ENCODE peak calls at places on chromosome 14, in seven cellular contexts. I, Q, C, E, A, Z and N are unnamed samples.

GRCh38 chr14:67447033-67447381 is 35.0 kb upstream of the PLEK2 start:
- DNase-seq in I (no peak), Q (no peak), C (no peak), E (no peak), A (no peak), Z (no peak), N (no peak)

GRCh38 chr14:77761205-77761931 is 412 bp upstream of the SNW1 start:
- DNase-seq in I (peak; percentile 73), Q (peak; percentile 72), C (peak; percentile 93), E (peak; percentile 40), A (no peak), Z (peak; percentile 75), N (no peak)

GRCh38 chr14:79332504-79333197 is 878.7 kb downstream of the DIO2 start:
- DNase-seq in I (no peak), Q (peak; percentile 39), C (no peak), E (no peak), A (no peak), Z (no peak), N (no peak)

GRCh38 chr14:94062344-94062904 is 18.6 kb downstream of the DDX24 start:
- DNase-seq in I (no peak), Q (no peak), C (peak; percentile 55), E (no peak), A (no peak), Z (peak; percentile 17), N (no peak)

GRCh38 chr14:93045965-93046695 is 69.6 kb downstream of the ITPK1 start:
- DNase-seq in I (peak; percentile 66), Q (no peak), C (peak; percentile 71), E (no peak), A (no peak), Z (peak; percentile 55), N (no peak)

GRCh38 chr14:105153331-105153731 is 15.2 kb downstream of the JAG2 start:
- DNase-seq in I (no peak), Q (no peak), C (no peak), E (peak; percentile 52), A (no peak), Z (no peak), N (no peak)

GRCh38 chr14:26729851-26730250 is 132.0 kb upstream of the NOVA1 start:
- DNase-seq in I (peak; percentile 32), Q (no peak), C (peak; percentile 43), E (no peak), A (no peak), Z (no peak), N (no peak)

GRCh38 chr14:50943943-50944646 is at the start of gene PYGL:
- DNase-seq in I (peak; percentile 83), Q (peak; percentile 89), C (peak; percentile 53), E (peak; percentile 66), A (peak; percentile 92), Z (no peak), N (no peak)

GRCh38 chr14:76919811-76920571 is 93.8 kb downstream of the LRRC74A start:
- DNase-seq in I (peak; percentile 95), Q (peak; percentile 67), C (peak; percentile 56), E (peak; percentile 52), A (no peak), Z (no peak), N (peak; percentile 91)

GRCh38 chr14:65371784-65372183 is 40.7 kb upstream of the FUT8 start:
- DNase-seq in I (no peak), Q (no peak), C (no peak), E (no peak), A (no peak), Z (no peak), N (no peak)

GRCh38 chr14:46887144-46887543 is 235.6 kb upstream of the RPL10L start:
- DNase-seq in I (no peak), Q (no peak), C (no peak), E (no peak), A (no peak), Z (no peak), N (no peak)

GRCh38 chr14:90053044-90053443 is 8.8 kb upstream of the KCNK13 start:
- DNase-seq in I (no peak), Q (no peak), C (no peak), E (no peak), A (no peak), Z (peak; percentile 8), N (no peak)

GRCh38 chr14:88831285-88831684 is 6.8 kb downstream of the TTC8 start:
- DNase-seq in I (peak; percentile 69), Q (no peak), C (peak; percentile 81), E (no peak), A (no peak), Z (peak; percentile 52), N (no peak)

GRCh38 chr14:53929871-53930685 is 26.5 kb downstream of the BMP4 start:
- DNase-seq in I (no peak), Q (peak; percentile 90), C (no peak), E (no peak), A (no peak), Z (no peak), N (no peak)

GRCh38 chr14:104563742-104564615 is 15.6 kb upstream of the C14orf180 start:
- DNase-seq in I (peak; percentile 63), Q (peak; percentile 90), C (peak; percentile 43), E (peak; percentile 51), A (peak; percentile 85), Z (no peak), N (no peak)

GRCh38 chr14:91363776-91364523 is 53.7 kb downstream of the CCDC88C start:
- DNase-seq in I (no peak), Q (no peak), C (no peak), E (no peak), A (no peak), Z (no peak), N (no peak)

GRCh38 chr14:102805454-102805891 is 28.2 kb downstream of the TRAF3 start:
- DNase-seq in I (peak; percentile 51), Q (no peak), C (peak; percentile 51), E (no peak), A (no peak), Z (peak; percentile 10), N (no peak)

GRCh38 chr14:77113644-77114043 is 15.6 kb downstream of the CIPC start:
- DNase-seq in I (no peak), Q (no peak), C (no peak), E (no peak), A (peak; percentile 39), Z (no peak), N (no peak)

DNA sequence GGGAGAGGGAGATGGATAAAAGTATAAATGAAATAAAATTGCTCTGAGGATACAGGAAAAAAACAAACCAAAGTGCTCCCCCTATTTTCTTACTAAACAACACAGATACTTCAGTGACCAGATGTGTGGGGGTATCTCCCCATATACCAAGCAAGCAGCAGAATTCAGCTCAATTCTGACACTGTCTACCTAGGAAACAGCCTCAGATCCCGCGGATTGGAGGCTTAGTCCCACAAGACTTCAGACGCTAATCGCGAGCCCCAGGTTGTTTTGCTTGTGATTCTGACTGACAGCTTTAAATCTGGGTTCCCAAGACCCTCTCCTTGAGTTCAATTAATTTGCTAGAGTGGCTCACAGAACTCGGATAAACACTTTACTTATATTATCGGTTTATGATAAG is 17.3 kb downstream of the NFKBIA start:
- DNase-seq in I (no peak), Q (no peak), C (no peak), E (no peak), A (no peak), Z (no peak), N (no peak)
- TF ChIP-seq CTCF in I (no peak), Q (no peak), C (no peak), E (no peak), A (no peak), Z (no peak), N (no peak)

GRCh38 chr14:32382704-32383103 is 53.6 kb downstream of the AKAP6 start:
- DNase-seq in I (peak; percentile 26), Q (peak; percentile 36), C (peak; percentile 41), E (no peak), A (no peak), Z (no peak), N (no peak)
- TF ChIP-seq CTCF in I (peak; percentile 33), Q (peak; percentile 66), C (peak; percentile 63), E (no peak), A (no peak), Z (peak; percentile 68), N (peak; percentile 66)

DNA sequence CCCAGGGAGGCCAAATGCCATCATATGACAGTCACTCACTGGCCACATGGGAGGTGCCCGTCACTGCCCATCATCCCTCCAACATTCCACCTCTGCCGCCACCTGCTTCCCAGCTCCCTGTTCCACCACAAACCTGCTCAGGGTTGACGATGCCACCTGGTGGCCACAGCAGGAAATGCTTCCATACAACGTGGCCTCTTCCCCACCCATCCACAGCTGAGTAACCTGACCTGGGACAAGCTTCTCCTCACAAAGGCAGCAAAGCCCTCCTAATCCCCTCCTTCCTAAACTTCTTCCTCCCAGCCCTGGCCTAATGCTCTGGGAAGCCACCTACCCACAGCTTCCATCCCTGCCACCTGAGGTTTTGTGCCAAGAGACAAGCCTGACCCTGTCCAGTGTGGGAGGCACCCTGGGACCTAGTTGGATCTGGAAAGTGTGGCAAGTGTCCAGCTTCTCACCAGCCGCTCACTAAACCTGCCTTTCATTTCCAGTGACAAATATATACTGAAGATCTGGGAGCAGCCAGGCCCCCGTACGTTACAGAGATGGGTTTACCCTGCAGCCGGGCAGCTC is 4.3 kb downstream of the DEGS2 start:
- DNase-seq in I (peak; percentile 25), Q (peak; percentile 91), C (peak; percentile 47), E (no peak), A (no peak), Z (no peak), N (no peak)
- TF ChIP-seq CTCF in I (peak; percentile 57), Q (peak; percentile 98), C (peak; percentile 76), E (no peak), A (peak; percentile 58), Z (peak; percentile 67), N (peak; percentile 53)

GRCh38 chr14:85532981-85533820 is 3.3 kb downstream of the FLRT2 start:
- DNase-seq in I (peak; percentile 94), Q (peak; percentile 95), C (peak; percentile 91), E (peak; percentile 47), A (peak; percentile 66), Z (no peak), N (peak; percentile 87)

GRCh38 chr14:85532570-85532969 is 2.6 kb downstream of the FLRT2 start:
- DNase-seq in I (no peak), Q (no peak), C (no peak), E (no peak), A (no peak), Z (no peak), N (no peak)

GRCh38 chr14:85530626-85531025 is 682 bp downstream of the FLRT2 start:
- DNase-seq in I (no peak), Q (no peak), C (no peak), E (no peak), A (no peak), Z (no peak), N (no peak)

GRCh38 chr14:85531141-85531593 is 1.2 kb downstream of the FLRT2 start:
- DNase-seq in I (peak; percentile 89), Q (peak; percentile 81), C (peak; percentile 83), E (peak; percentile 32), A (peak; percentile 67), Z (no peak), N (peak; percentile 92)

DNA sequence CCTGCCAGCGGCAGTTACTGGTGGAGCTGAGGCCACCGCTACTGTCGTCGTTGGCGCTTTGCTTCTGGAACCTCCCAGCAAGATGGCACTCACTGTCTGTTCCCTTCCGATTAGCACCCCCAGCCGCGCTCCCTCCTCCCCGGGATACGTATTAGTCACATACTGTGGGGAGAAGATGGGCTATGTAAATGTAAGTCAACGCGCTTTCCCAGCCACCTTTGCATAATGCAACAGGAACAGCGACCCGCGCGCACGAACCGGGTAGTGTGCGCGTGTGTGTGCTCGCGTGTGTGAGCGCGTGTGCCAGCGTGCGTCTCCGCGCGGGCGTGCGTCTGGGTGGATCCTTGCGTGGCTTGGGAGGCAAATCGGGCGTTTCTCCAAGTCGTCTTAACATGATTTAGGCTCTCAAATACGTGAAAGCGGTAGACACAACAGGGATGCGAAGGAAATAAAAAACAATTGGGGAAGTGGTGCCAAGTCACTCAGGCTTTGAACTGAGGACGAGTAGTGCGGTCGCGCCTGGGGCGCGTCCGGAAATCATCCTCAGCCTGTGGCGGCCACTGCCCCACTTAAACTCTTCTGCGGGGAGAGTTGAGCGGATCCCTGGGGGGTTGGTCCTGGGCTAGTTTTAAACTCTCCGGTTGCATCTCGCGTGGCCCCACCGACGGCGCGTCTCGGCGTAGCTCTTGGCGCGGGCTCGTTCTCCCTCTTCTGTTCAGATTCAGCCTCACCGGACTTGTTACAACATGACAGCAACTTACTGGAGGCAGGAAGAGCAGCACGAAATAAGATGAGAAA is 1.8 kb downstream of the FLRT2 start:
- DNase-seq in I (peak; percentile 90), Q (peak; percentile 84), C (peak; percentile 85), E (peak; percentile 43), A (peak; percentile 74), Z (no peak), N (peak; percentile 91)
- TF ChIP-seq CTCF in I (peak; percentile 57), Q (peak; percentile 25), C (peak; percentile 27), E (no peak), A (peak; percentile 11), Z (peak; percentile 60), N (peak; percentile 64)